ENCODE peak calls at places on chromosomes 7 and 10, in nine cellular contexts. O is PC-3; B is WERI-Rb-1; F is IMR-90; T is stimulated activated CD8-positive, alpha-beta memory T cell treated with anti-CD3 and anti-CD28 coated beads, Interleukin-12 subunit alpha, Interleukin-12 subunit beta, amount 100 ng/mL, for 4 hours; G is activated B cell treated with CpG ODN at 0.5 μM for 24 hours; N is neural crest cell; E is stomach; L is RCC 7860. J is an unnamed sample.

GRCh38 chr7:92135100-92135429 is 788 bp upstream of the CYP51A1 start:
- DNase-seq in O (peak; percentile 19), B (peak; percentile 39), F (no peak), T (no peak), G (no peak), N (no peak), E (peak; percentile 28), L (no peak), J (peak; percentile 8)

GRCh38 chr10:131694168-131694962 is 206.4 kb upstream of the PPP2R2D start:
- DNase-seq in O (no peak), B (peak; percentile 50), F (no peak), T (no peak), G (no peak), N (no peak), E (no peak), L (no peak), J (no peak)

GRCh38 chr7:120825576-120825975 is 32.4 kb downstream of the TSPAN12 start:
- DNase-seq in O (peak; percentile 4), B (no peak), F (peak; percentile 36), T (no peak), G (no peak), N (no peak), E (no peak), L (no peak), J (no peak)

GRCh38 chr7:100467638-100468373 is 3.7 kb upstream of the SPACDR start:
- DNase-seq in O (no peak), B (no peak), F (no peak), T (no peak), G (no peak), N (no peak), E (no peak), L (no peak), J (no peak)

GRCh38 chr7:610531-611280 is 91.1 kb upstream of the PDGFA start:
- DNase-seq in O (no peak), B (peak; percentile 53), F (peak; percentile 12), T (no peak), G (no peak), N (no peak), E (no peak), L (no peak), J (no peak)

GRCh38 chr7:33745934-33746333 is 159.4 kb upstream of the BMPER start:
- DNase-seq in O (peak; percentile 42), B (no peak), F (peak; percentile 72), T (no peak), G (no peak), N (no peak), E (no peak), L (no peak), J (no peak)

GRCh38 chr7:6307762-6308161 is 35.3 kb upstream of the CYTH3 start:
- DNase-seq in O (no peak), B (no peak), F (no peak), T (no peak), G (no peak), N (no peak), E (no peak), L (peak; percentile 20), J (no peak)

GRCh38 chr10:21100871-21101514 is 203.9 kb upstream of the NEBL start:
- DNase-seq in O (peak; percentile 66), B (no peak), F (no peak), T (no peak), G (no peak), N (no peak), E (no peak), L (peak; percentile 33), J (no peak)

GRCh38 chr7:6637544-6638229 is 569 bp downstream of the ZNF316 start:
- DNase-seq in O (peak; percentile 14), B (peak; percentile 71), F (peak; percentile 8), T (peak; percentile 61), G (peak; percentile 68), N (peak; percentile 30), E (no peak), L (peak; percentile 18), J (no peak)